ENCODE peak calls at places on chromosomes 7 and 10, in four cellular contexts. A is breast epithelium, Z is neuronal stem cell, R is heart right ventricle. K is an unnamed sample.

GRCh38 chr7:81887691-81888090 is 117.8 kb upstream of the HGF start:
- DNase-seq in A (no peak), Z (no peak), R (no peak), K (no peak)

GRCh38 chr7:16590424-16590823 is 55.1 kb downstream of the ANKMY2 start:
- DNase-seq in A (no peak), Z (no peak), R (no peak), K (no peak)

GRCh38 chr10:128855656-128856428 is 611.2 kb upstream of the MGMT start:
- DNase-seq in Z (no peak), R (no peak), A (no peak), K (no peak)

GRCh38 chr7:35416568-35416967 is 162.7 kb upstream of the TBX20 start:
- DNase-seq in R (no peak), A (no peak), Z (no peak), K (no peak)

GRCh38 chr10:98272245-98272644 is 4.3 kb upstream of the LOXL4 start:
- DNase-seq in Z (no peak), A (no peak), R (no peak), K (no peak)

GRCh38 chr7:142355328-142355727 is 97.5 kb upstream of the PRSS58 start:
- DNase-seq in A (no peak), Z (no peak), R (no peak), K (no peak)

GRCh38 chr10:32961892-32962369 is 3.9 kb upstream of the ITGB1 start:
- DNase-seq in A (no peak), Z (no peak), R (peak; percentile 33), K (no peak)

GRCh38 chr7:131040467-131040932 is 287.2 kb upstream of the MKLN1 start:
- DNase-seq in R (peak; percentile 71), A (no peak), Z (peak; percentile 50), K (peak; percentile 63)

GRCh38 chr7:2476298-2476697 is at the start of gene GRIFIN:
- DNase-seq in A (no peak), R (no peak), Z (no peak), K (no peak)

GRCh38 chr10:70769121-70769520 is 16.1 kb downstream of the TBATA start:
- DNase-seq in A (no peak), Z (no peak), R (no peak), K (peak; percentile 7)

GRCh38 chr10:49474901-49475300 is 64.0 kb downstream of the ERCC6 start:
- DNase-seq in R (no peak), A (no peak), Z (no peak), K (no peak)

GRCh38 chr7:30660331-30661255 is 21.7 kb downstream of the CRHR2 start:
- DNase-seq in R (no peak), A (no peak), Z (no peak), K (no peak)

GRCh38 chr7:142908921-142909870 is 23.7 kb upstream of the TRPV6 start:
- DNase-seq in R (no peak), Z (no peak), A (no peak), K (no peak)

GRCh38 chr10:97876387-97876786 is 26.7 kb downstream of the GOLGA7B start:
- DNase-seq in Z (no peak), R (no peak), A (no peak), K (no peak)

GRCh38 chr7:99002827-99003212 is 124.5 kb downstream of the TRRAP start:
- DNase-seq in A (no peak), Z (no peak), R (no peak), K (no peak)

GRCh38 chr7:155531686-155532085 is 14.7 kb downstream of the CNPY1 start:
- DNase-seq in R (no peak), Z (no peak), A (no peak), K (peak; percentile 14)
- H3K4me1 ChIP-seq in R (peaks cover 10% of the 10 kb centered on the region), Z (peaks cover 13% of the 10 kb centered on the region), A (peaks cover 4% of the 10 kb centered on the region), K (peaks cover 20% of the 10 kb centered on the region)

DNA sequence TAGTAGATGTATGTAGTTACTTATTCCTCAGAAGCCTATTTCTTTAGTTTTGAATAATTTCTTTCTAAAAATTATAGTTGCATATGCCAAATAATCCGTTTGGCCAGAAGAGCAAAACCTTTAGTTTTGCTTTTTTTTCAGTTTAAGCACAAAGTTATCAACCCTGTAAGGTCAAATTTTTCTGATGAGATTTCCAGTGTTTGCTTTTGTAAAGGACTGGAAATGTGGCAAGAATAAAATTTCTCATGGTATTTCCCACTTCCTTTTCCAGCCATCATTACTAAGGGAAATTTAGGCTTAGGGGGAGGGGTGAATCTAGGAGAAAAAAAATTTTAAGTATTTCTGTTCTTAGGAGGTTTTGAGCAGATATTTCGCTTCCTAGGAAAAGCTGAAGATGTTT is 7.6 kb downstream of the CALD1 start:
- DNase-seq in Z (no peak), A (no peak), R (no peak), K (no peak)
- H3K4me1 ChIP-seq in Z (peaks cover 5% of the 10 kb centered on the region), A (peaks cover 7% of the 10 kb centered on the region), R (peaks cover 92% of the 10 kb centered on the region), K (peaks cover 45% of the 10 kb centered on the region)

GRCh38 chr10:31936933-31937332 is 8.3 kb upstream of the ARHGAP12 start:
- DNase-seq in R (no peak), A (no peak), Z (no peak), K (no peak)

GRCh38 chr10:31932838-31933237 is 4.2 kb upstream of the ARHGAP12 start:
- DNase-seq in R (no peak), Z (no peak), A (no peak), K (no peak)

GRCh38 chr10:31937371-31937770 is 8.7 kb upstream of the ARHGAP12 start:
- DNase-seq in R (no peak), Z (no peak), A (no peak), K (no peak)

GRCh38 chr10:31936086-31936485 is 7.5 kb upstream of the ARHGAP12 start:
- DNase-seq in Z (no peak), A (no peak), R (no peak), K (no peak)

GRCh38 chr10:31935678-31936077 is 7.0 kb upstream of the ARHGAP12 start:
- DNase-seq in R (no peak), Z (no peak), A (no peak), K (no peak)
- H3K4me1 ChIP-seq in R (peaks cover 2% of the 10 kb centered on the region), Z (no peaks in the 10 kb centered on the region), A (no peaks in the 10 kb centered on the region), K (no peaks in the 10 kb centered on the region)

GRCh38 chr10:103849880-103850571 is 5.3 kb downstream of the SH3PXD2A start:
- DNase-seq in A (no peak), R (no peak), Z (no peak), K (peak; percentile 58)

GRCh38 chr10:103845983-103846382 is 9.4 kb downstream of the SH3PXD2A start:
- DNase-seq in R (no peak), Z (no peak), A (no peak), K (peak; percentile 57)

GRCh38 chr10:103849212-103849877 is 6.0 kb downstream of the SH3PXD2A start:
- DNase-seq in Z (no peak), R (peak; percentile 40), A (no peak), K (no peak)

GRCh38 chr10:103847909-103848468 is 7.4 kb downstream of the SH3PXD2A start:
- DNase-seq in A (no peak), Z (no peak), R (no peak), K (no peak)

DNA sequence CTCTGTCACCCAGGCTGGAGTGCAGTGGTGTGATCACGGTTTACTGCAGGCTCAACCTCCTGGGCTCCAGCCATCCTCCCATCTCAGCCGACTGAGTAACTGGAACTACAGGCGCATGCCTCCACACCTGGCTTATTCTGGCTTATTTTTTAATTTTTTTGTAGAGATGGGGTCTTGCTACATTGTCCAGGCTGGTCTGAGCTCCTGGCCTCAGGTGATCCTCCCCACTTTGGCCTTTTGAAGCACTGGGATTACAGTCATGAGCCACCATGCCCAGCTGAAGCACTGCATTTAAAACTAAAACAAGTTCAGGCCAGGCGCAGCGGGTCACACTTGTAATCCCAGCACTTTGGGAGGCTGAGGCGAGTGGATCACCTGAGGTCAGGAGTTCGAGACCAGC is 8.0 kb downstream of the SH3PXD2A start:
- DNase-seq in R (no peak), Z (no peak), A (no peak), K (no peak)
- H3K4me1 ChIP-seq in R (peaks cover 85% of the 10 kb centered on the region), Z (no peaks in the 10 kb centered on the region), A (peaks cover 9% of the 10 kb centered on the region), K (no peaks in the 10 kb centered on the region)

GRCh38 chr7:75815381-75816046 is 1.9 kb upstream of the CCL24 start:
- DNase-seq in A (no peak), R (no peak), Z (no peak), K (no peak)

GRCh38 chr7:75814407-75814947 is 871 bp upstream of the CCL24 start:
- DNase-seq in Z (no peak), R (no peak), A (no peak), K (no peak)

GRCh38 chr7:75811894-75812678 is 1.5 kb downstream of the CCL24 start:
- DNase-seq in R (no peak), Z (no peak), A (no peak), K (no peak)

GRCh38 chr7:75813781-75814236 is at the start of gene CCL24:
- DNase-seq in A (no peak), Z (no peak), R (no peak), K (no peak)

GRCh38 chr7:75813084-75813483 is 522 bp downstream of the CCL24 start:
- DNase-seq in A (no peak), R (no peak), Z (no peak), K (no peak)
- H3K4me1 ChIP-seq in A (no peaks in the 10 kb centered on the region), R (no peaks in the 10 kb centered on the region), Z (peaks cover 2% of the 10 kb centered on the region), K (no peaks in the 10 kb centered on the region)

GRCh38 chr10:101781984-101782810 is 1.0 kb downstream of the NPM3 start:
- DNase-seq in R (no peak), Z (no peak), A (no peak), K (no peak)
- H3K4me1 ChIP-seq in R (peaks cover 44% of the 10 kb centered on the region), Z (peaks cover 31% of the 10 kb centered on the region), A (peaks cover 8% of the 10 kb centered on the region), K (peaks cover 43% of the 10 kb centered on the region)

DNA sequence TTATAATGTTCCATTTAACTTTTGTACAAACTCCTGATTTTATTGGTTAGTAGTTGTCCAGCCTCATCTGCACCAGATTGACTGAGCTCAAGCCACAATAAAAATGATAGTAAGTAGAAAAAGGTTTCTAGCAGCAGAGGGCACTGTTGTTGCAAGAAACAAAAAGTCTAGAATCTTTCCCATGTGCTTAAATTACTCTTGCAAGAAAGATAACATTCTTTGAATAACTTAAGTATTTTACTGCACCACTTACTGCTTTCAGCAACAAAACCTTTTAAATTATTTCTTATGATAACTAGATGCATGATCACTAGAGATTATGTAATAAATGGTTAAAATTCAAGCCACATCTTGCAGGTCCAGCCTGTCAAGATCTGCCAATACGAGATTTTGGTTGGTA is 27.0 kb downstream of the LMOD2 start:
- DNase-seq in Z (peak; percentile 17), A (no peak), R (no peak), K (no peak)
- H3K4me1 ChIP-seq in Z (no peaks in the 10 kb centered on the region), A (no peaks in the 10 kb centered on the region), R (peaks cover 32% of the 10 kb centered on the region), K (no peaks in the 10 kb centered on the region)

K was measured in tibial artery.